ENCODE peak calls at places on chromosomes 16 and 17, in six cellular contexts. O is upper lobe of right lung, R is Karpas-422, H is cardiac muscle cell, J is heart right ventricle, P is GM06990. A is an unnamed sample. For H3K36me3, the result is how much of the 10 kb centered on the place peaks cover.

GRCh38 chr17:74408830-74409229 is 23.1 kb upstream of the GPRC5C start:
- DNase-seq in O (no peak), R (no peak), H (no peak), J (no peak), P (no peak), A (no peak)

GRCh38 chr16:85819711-85820110 is 20.2 kb downstream of the COX4I1 start:
- DNase-seq in J (no peak), P (no peak), H (no peak), O (peak), R (no peak), A (no peak)

GRCh38 chr17:10247806-10248334 is 49.5 kb upstream of the GAS7 start:
- DNase-seq in J (no peak), R (no peak), O (no peak), P (no peak), H (no peak), A (no peak)

GRCh38 chr16:188674-189073 is 8.4 kb downstream of the HBQ1 start:
- DNase-seq in R (peak), H (no peak), P (no peak), O (no peak), J (no peak), A (no peak)

GRCh38 chr17:60630352-60630751 is 30.4 kb downstream of the PPM1D start:
- DNase-seq in P (no peak), H (no peak), O (no peak), J (no peak), R (no peak), A (no peak)

GRCh38 chr16:57564571-57565270 is 22.3 kb downstream of the ADGRG5 start:
- DNase-seq in H (no peak), O (no peak), P (no peak), J (no peak), R (no peak), A (no peak)

GRCh38 chr17:38326996-38327792 is 16.6 kb downstream of the GPR179 start:
- DNase-seq in H (no peak), J (no peak), P (no peak), R (no peak), O (no peak), A (no peak)

GRCh38 chr17:78338860-78339259 is 21.0 kb downstream of the SOCS3 start:
- DNase-seq in O (no peak), P (no peak), H (no peak), J (no peak), R (no peak), A (no peak)

GRCh38 chr17:46811978-46812583 is 6.4 kb downstream of the WNT3 start:
- DNase-seq in P (no peak), H (no peak), R (no peak), O (no peak), J (no peak), A (peak)

GRCh38 chr17:948284-948852 is 31.2 kb downstream of the NXN start:
- DNase-seq in O (no peak), R (no peak), P (no peak), J (no peak), H (no peak), A (no peak)

GRCh38 chr16:23071202-23072083 is 77.8 kb downstream of the USP31 start:
- DNase-seq in J (no peak), H (no peak), R (no peak), O (no peak), P (no peak), A (no peak)

GRCh38 chr16:4674926-4675530 is 18.3 kb upstream of the NUDT16L1 start:
- DNase-seq in O (no peak), J (no peak), H (no peak), P (no peak), R (no peak), A (no peak)

GRCh38 chr16:7004266-7004665 is 328.4 kb upstream of the RBFOX1 start:
- DNase-seq in H (no peak), P (no peak), R (no peak), J (no peak), O (no peak), A (no peak)

GRCh38 chr17:36089888-36090836 is at the start of gene CCL3:
- DNase-seq in O (no peak), R (peak), J (no peak), H (no peak), P (peak), A (no peak)

GRCh38 chr16:86029131-86029741 is 130.3 kb downstream of the IRF8 start:
- DNase-seq in O (peak), P (no peak), H (no peak), R (no peak), J (peak), A (no peak)

GRCh38 chr16:69064164-69064563 is 41.3 kb upstream of the HAS3 start:
- DNase-seq in R (no peak), O (no peak), H (no peak), J (no peak), P (no peak), A (no peak)

GRCh38 chr16:66382171-66382965 is 15.9 kb downstream of the CDH5 start:
- DNase-seq in P (no peak), O (no peak), R (no peak), H (no peak), J (no peak), A (peak)

GRCh38 chr16:53091508-53092211 is 36.9 kb downstream of the CHD9 start:
- DNase-seq in J (peak), O (no peak), H (peak), P (peak), R (peak), A (peak)

DNA sequence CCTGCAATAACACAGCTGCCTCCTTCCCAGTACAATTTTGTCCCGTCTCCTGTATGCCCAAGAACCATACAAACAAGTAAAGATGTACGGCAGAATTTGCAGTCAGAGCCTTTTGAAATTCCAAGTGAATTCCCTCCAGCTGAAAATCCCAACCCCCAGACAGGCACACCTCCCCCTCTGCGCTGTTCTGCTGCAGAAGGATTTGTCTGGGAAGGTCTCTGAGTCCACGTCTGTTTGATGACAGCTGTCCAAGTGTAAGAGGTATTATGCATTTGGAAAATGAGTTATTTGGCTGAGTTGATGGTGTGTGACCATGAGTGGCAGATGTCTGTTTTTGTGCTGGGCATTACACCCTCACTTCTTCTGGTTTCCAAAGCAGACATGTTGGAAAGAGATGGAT is 104.9 kb upstream of the HS3ST4 start:
- DNase-seq in P (no peak), J (no peak), H (no peak), O (no peak), R (no peak), A (no peak)
- H3K36me3 ChIP-seq in P (under half), J (under half), H (under half), O (under half), R (under half), A (under half)

DNA sequence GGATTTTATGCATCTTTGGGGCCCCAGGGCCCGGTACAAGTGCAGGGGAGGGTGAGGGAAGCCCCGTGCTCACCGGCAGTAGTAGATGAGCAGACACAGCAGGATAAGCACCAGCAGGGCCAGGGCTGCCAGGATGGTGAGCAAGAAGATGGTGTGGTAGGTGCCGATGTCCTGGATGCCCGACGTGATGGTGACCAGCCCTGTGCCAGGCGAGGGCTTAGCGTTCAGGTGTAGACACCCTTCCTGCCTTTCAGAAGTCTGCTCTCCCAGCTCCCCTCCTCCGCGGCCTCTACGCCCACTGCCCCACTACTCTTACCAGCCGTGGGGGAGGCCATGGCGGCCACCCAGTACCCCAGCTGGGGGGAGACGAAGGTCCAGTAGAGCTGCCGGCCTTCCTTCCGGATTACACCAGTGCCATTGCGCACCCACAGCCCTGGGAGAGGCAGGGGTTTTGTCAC is 8.0 kb downstream of the FAM171A2 start:
- DNase-seq in O (no peak), R (no peak), H (no peak), P (no peak), J (no peak), A (no peak)
- H3K4me3 ChIP-seq in O (no peak), R (no peak), H (no peak), P (no peak), J (no peak), A (no peak)

GRCh38 chr16:1734123-1734522 is 28.1 kb downstream of the MAPK8IP3 start:
- DNase-seq in O (no peak), J (no peak), R (no peak), P (no peak), H (no peak), A (no peak)
- H3K36me3 ChIP-seq in O (half or more), J (under half), R (under half), P (under half), H (under half), A (under half)

DNA sequence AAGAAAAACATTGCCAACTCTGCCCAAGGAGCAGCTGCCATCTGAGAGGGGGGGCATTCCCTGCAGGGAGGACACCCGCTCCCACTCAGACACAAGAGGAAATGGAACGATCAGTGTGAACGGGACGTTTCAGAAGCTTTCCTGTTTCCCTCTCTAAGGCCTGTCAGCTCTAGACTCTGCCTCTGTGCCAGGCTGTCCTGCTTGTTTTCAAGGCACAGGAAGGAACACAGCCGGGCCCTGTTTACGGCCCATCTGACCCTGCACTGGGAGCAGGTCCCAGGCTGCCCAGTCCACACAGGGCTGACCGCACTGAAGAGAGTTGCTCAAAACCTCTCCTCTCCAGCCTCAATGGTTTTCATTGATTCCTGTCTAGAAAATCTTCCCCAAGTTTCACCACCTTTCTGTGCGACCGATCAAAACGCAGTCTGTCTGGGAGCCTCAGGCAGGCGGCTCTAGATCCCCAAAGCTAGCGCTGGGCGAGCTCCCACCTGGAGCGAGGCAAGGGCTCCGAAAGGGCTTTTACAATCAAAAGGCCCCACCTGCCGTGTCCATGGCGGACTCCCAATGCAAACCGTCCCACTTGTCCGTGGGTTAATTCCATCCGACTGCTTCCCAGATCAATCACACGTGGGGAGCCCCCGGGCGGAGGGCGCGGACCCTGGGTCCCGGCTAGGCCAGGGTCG is 1.5 kb downstream of the PIEZO1 start:
- DNase-seq in R (no peak), O (peak), P (no peak), J (peak), H (no peak), A (no peak)
- H3K4me3 ChIP-seq in R (no peak), O (peak), P (peak), J (peak), H (no peak), A (peak)

GRCh38 chr16:16050106-16050505 is 100.7 kb downstream of the ABCC1 start:
- DNase-seq in R (no peak), J (no peak), O (no peak), P (no peak), H (no peak), A (no peak)
- H3K36me3 ChIP-seq in R (under half), J (under half), O (half or more), P (under half), H (under half), A (under half)

GRCh38 chr17:31572341-31572740 is 180.9 kb downstream of the RAB11FIP4 start:
- DNase-seq in R (no peak), J (no peak), O (no peak), H (no peak), P (no peak), A (no peak)
- H3K4me3 ChIP-seq in R (no peak), J (no peak), O (no peak), H (no peak), P (no peak), A (no peak)

DNA sequence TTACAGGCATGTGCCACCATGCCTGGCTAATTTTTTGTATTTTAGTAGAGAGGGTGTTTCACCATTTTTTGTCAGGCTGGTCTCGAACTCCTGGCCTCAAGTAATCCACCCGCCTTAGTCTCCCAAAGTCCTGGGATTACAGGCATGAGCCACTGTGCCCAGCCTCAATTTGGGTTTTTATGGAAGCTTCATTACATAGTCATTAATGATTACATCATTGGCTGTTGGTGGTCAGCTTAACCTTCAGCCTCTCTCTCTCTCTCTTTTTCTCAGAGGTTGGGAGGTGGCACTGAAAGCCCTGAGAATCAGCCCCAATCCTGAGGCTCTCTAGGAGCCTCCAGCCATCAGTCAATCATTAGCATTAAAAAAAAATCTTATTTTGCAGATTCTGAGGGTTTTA is 45.3 kb downstream of the C17orf58 start:
- DNase-seq in H (no peak), P (no peak), O (no peak), R (no peak), J (no peak), A (no peak)
- H3K36me3 ChIP-seq in H (half or more), P (under half), O (half or more), R (half or more), J (under half), A (under half)

GRCh38 chr17:50618300-50618699 is 16.4 kb upstream of the ABCC3 start:
- DNase-seq in R (no peak), P (no peak), J (no peak), O (no peak), H (no peak), A (no peak)

GRCh38 chr17:50613007-50613406 is 21.7 kb upstream of the ABCC3 start:
- DNase-seq in H (no peak), P (no peak), J (no peak), O (no peak), R (no peak), A (no peak)

GRCh38 chr17:50613596-50613995 is 21.1 kb upstream of the ABCC3 start:
- DNase-seq in P (no peak), J (no peak), O (no peak), H (no peak), R (no peak), A (no peak)

GRCh38 chr17:50614471-50615051 is 20.1 kb upstream of the ABCC3 start:
- DNase-seq in J (no peak), R (no peak), P (no peak), O (no peak), H (no peak), A (no peak)

DNA sequence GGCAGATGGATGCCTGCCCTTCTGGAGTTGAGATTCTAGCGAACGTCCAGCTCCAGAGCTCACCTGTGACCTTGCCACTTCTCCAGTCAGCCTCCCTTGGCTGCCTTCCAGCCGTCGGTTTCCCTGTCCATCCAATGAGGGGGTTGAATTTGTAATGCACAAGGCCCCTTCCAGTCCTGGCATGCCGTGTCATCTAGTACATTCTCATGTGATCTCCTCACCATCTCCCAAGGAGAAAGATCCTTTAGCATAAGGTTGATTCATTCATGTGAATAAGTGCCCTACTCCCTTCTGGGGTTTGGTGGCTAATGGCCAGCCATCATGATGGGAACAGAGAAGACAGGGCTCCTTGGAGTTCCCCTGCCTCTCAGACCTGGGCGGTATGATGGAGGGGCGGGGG is 18.9 kb upstream of the ABCC3 start:
- DNase-seq in J (no peak), O (no peak), P (no peak), R (no peak), H (no peak), A (no peak)
- H3K4me3 ChIP-seq in J (no peak), O (no peak), P (no peak), R (no peak), H (no peak), A (no peak)

DNA sequence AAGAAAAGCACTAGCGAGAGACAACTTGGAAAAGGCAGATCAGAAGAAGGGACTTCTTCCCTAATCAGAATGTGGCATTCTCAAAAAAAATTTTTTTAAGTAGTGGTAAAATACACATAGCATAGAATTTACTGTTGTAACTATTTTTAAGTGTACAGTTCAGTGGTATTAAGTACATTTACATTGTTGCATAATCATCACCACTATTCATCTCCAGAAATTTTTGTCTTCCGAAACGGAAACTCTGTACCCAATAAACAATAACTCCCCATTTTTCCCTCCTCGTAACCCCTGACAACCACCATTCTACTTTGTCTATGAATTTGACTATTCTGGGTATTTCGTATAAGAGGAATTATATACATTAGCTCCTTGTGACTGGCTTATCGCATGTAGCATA is 18.9 kb downstream of the METTL9 start:
- DNase-seq in J (no peak), H (no peak), P (no peak), O (no peak), R (no peak), A (no peak)
- H3K36me3 ChIP-seq in J (under half), H (under half), P (under half), O (under half), R (under half), A (under half)